ENCODE peak calls at places on chromosomes 5 and 9, in five cellular contexts. W, X, A, M and E are unnamed samples.

GRCh38 chr5:145752947-145753346 is 82.2 kb downstream of the PRELID2 start:
- DNase-seq in W (no peak), X (no peak), A (no peak), M (no peak), E (no peak)

GRCh38 chr5:124738751-124739559 is 7.5 kb downstream of the ZNF608 start:
- DNase-seq in A (peak), M (no peak), X (no peak), W (no peak), E (no peak)

GRCh38 chr9:124520206-124520596 is 13.0 kb upstream of the NR5A1 start:
- DNase-seq in M (no peak), W (peak), A (no peak), X (no peak), E (no peak)

GRCh38 chr5:71830626-71831539 is 111.8 kb downstream of the CARTPT start:
- DNase-seq in A (no peak), W (peak), X (peak), M (no peak), E (peak)

GRCh38 chr9:121984726-121985402 is 108.2 kb downstream of the TTLL11 start:
- DNase-seq in A (no peak), X (no peak), M (no peak), W (no peak), E (no peak)

GRCh38 chr9:71518045-71518888 is 250.0 kb downstream of the CEMIP2 start:
- DNase-seq in X (no peak), M (no peak), W (no peak), A (no peak), E (no peak)

GRCh38 chr5:163306421-163306820 is 131.0 kb upstream of the CCNG1 start:
- DNase-seq in M (no peak), A (no peak), X (no peak), W (no peak), E (no peak)

GRCh38 chr5:92580814-92581213 is 1000.2 kb downstream of the NR2F1-AS1 start:
- DNase-seq in W (no peak), X (no peak), M (no peak), A (no peak), E (no peak)

GRCh38 chr5:83512051-83512745 is 40.7 kb downstream of the VCAN start:
- DNase-seq in A (no peak), W (no peak), X (no peak), M (no peak), E (no peak)

GRCh38 chr5:53490747-53491146 is 10.3 kb downstream of the FST start:
- DNase-seq in M (no peak), A (no peak), W (no peak), X (no peak), E (no peak)

GRCh38 chr5:140266471-140267200 is 36.3 kb downstream of the PFDN1 start:
- DNase-seq in A (no peak), M (no peak), W (no peak), X (no peak), E (no peak)

GRCh38 chr9:128555180-128555721 is 2.9 kb downstream of the SPTAN1 start:
- DNase-seq in M (no peak), X (no peak), A (peak), W (no peak), E (peak)

GRCh38 chr5:141514330-141515111 is 25.6 kb downstream of the PCDHGC5 start:
- DNase-seq in A (peak), X (no peak), M (no peak), W (no peak), E (no peak)

GRCh38 chr9:107732781-107733529 is 243.4 kb upstream of the KLF4 start:
- DNase-seq in X (no peak), W (no peak), M (no peak), A (no peak), E (no peak)

GRCh38 chr5:166302189-166302588 is 1989.3 kb upstream of the WWC1 start:
- DNase-seq in M (no peak), X (no peak), W (no peak), A (no peak), E (no peak)

GRCh38 chr9:116331241-116331640 is 177.7 kb downstream of the PAPPA start:
- DNase-seq in A (no peak), X (no peak), M (no peak), W (no peak), E (no peak)

GRCh38 chr5:132480546-132481242 is 9.9 kb downstream of the IRF1 start:
- DNase-seq in M (no peak), A (no peak), X (peak), W (no peak), E (no peak)

GRCh38 chr9:92728831-92729734 is 35.5 kb downstream of the BICD2 start:
- DNase-seq in X (peak), W (peak), A (peak), M (no peak), E (no peak)
- TF ChIP-seq CTCF in X (peak), W (no peak), A (peak), M (peak), E (no peak)

DNA sequence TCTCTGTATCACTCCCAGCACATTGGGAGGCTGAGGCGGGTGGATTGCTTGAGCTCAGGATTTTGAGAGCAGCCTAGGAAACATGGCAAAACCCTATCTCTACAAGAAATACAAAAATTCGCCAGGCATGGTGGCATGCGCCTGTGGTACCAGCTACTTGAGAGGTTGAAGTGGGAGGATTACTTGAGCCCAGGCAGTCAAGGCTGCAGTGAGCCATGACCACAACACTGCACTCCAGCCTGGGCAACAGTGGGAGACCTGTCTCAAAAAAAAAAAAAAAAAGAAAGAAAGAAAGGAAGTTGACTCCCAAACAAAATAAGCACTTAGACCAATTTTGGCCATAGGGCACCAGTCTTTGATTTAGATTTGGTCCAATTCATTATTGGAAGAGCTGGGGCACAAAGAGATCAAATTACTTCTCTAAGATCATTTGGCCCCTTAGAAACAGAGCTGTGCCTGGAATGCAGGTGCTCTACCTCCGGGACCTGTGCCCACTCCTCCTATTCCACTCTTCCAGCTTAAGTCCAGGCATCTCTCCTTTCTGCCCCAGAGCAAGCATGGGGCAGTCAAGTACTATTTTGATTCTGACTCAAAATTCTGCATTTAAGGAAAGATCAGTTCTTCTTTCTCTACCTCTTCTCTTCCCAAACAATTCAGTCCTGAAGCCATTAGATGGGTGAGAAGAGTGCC is 59.0 kb downstream of the ALDH7A1 start:
- DNase-seq in M (no peak), A (no peak), W (no peak), X (no peak), E (no peak)
- TF ChIP-seq CTCF in M (no peak), A (no peak), W (no peak), X (no peak), E (no peak)

GRCh38 chr9:129878253-129878652 is 43.0 kb downstream of the USP20 start:
- DNase-seq in M (no peak), W (no peak), X (no peak), A (no peak), E (no peak)
- TF ChIP-seq CTCF in M (no peak), W (no peak), X (no peak), A (no peak), E (no peak)

GRCh38 chr9:134262035-134262434 is 64.2 kb upstream of the RXRA start:
- DNase-seq in W (no peak), M (no peak), X (no peak), A (no peak), E (no peak)

GRCh38 chr9:134258828-134259546 is 67.3 kb upstream of the RXRA start:
- DNase-seq in M (no peak), X (no peak), W (no peak), A (no peak), E (no peak)

GRCh38 chr9:134259708-134260107 is 66.5 kb upstream of the RXRA start:
- DNase-seq in X (no peak), A (no peak), W (no peak), M (no peak), E (no peak)

GRCh38 chr9:134258332-134258731 is 67.9 kb upstream of the RXRA start:
- DNase-seq in M (no peak), X (no peak), W (no peak), A (no peak), E (no peak)

GRCh38 chr9:134260801-134261200 is 65.5 kb upstream of the RXRA start:
- DNase-seq in W (no peak), A (no peak), X (no peak), M (no peak), E (no peak)
- TF ChIP-seq CTCF in W (no peak), A (no peak), X (no peak), M (no peak), E (no peak)

DNA sequence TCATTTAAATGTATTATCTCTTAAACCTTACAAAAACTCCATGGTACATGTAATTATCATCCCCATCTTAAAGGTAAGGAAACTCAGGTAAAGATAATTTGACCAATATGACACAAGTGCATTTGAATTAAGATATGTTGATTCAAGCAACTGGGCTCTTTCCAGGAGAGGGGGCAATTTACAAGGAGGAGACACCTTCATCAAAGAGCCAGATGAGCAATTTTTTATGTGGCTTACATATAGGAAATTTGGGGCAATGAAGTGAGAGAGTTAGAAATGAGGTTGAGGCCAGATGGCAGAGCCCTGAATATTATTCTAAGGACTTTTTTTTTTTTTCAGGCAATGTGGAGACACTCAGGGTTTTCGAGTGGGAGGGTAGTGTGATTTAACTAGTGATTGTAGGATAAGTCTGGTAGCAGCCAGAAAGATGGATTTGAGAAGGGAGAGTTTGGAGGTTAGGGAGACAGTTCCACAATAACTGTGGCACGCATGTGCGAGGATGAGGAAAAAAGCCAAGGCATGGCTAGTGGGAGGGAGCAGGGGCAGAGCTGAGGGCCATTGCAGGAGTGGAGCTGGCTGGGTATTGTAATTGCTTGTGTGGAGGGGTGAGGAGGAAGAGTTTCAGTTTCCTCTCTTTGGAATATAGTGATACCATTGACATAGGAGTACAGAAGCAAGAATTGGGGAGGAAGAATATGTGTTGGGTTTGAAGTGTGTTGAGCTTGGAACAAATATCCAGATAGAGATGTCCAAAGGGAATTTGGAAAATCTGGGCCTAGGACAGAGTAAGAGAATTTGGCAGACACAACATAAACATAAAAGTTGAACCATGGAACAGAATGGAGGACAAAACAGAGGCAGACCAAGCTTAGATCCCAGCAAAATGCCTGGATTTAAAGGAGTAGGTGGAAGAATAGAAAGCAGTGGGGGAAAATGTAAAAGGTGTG is 72.0 kb downstream of the ACTBL2 start:
- DNase-seq in M (no peak), W (no peak), X (no peak), A (no peak), E (no peak)
- TF ChIP-seq CTCF in M (no peak), W (no peak), X (no peak), A (no peak), E (no peak)